ENCODE peak calls at places on chromosomes 3 and 15, in seven cellular contexts. O, W, V, C, S, Y and K are unnamed samples. For H3K36me3, the result is how much of the 10 kb centered on the place peaks cover.

GRCh38 chr15:92714071-92714456 is 58.5 kb upstream of the FAM174B start:
- DNase-seq in Y (peak), S (peak), O (no peak), V (peak), C (no peak), W (peak), K (peak)

GRCh38 chr3:111692593-111693552 is 97.7 kb upstream of the ZBED2 start:
- DNase-seq in W (no peak), V (peak), C (no peak), O (no peak), S (no peak), Y (no peak), K (no peak)

GRCh38 chr15:101521084-101521483 is 31.6 kb upstream of the PCSK6 start:
- DNase-seq in W (peak), S (no peak), O (no peak), Y (no peak), V (no peak), C (peak), K (no peak)

GRCh38 chr3:129117134-129117533 is 4.5 kb downstream of the RAB43 start:
- DNase-seq in S (no peak), Y (no peak), V (no peak), W (no peak), O (no peak), C (no peak), K (no peak)

GRCh38 chr3:185280572-185281365 is 26.9 kb upstream of the EHHADH start:
- DNase-seq in Y (peak), C (no peak), W (peak), O (peak), S (peak), V (peak), K (peak)

GRCh38 chr3:39148116-39149058 is 5.0 kb downstream of the CSRNP1 start:
- DNase-seq in W (no peak), Y (no peak), C (no peak), S (no peak), O (no peak), V (peak), K (peak)

GRCh38 chr15:75430259-75430658 is 21.2 kb downstream of the SIN3A start:
- DNase-seq in Y (no peak), O (no peak), C (no peak), V (no peak), S (no peak), W (no peak), K (no peak)

GRCh38 chr3:53715815-53716483 is 130.3 kb downstream of the CHDH start:
- DNase-seq in S (peak), V (peak), O (no peak), Y (no peak), C (no peak), W (no peak), K (no peak)

GRCh38 chr3:169002689-169003088 is 660.8 kb downstream of the MECOM start:
- DNase-seq in Y (peak), C (no peak), S (peak), W (no peak), V (no peak), O (no peak), K (peak)

GRCh38 chr3:52694528-52695189 is 8.8 kb downstream of the GNL3 start:
- DNase-seq in Y (no peak), C (no peak), V (no peak), W (no peak), S (no peak), O (no peak), K (no peak)

GRCh38 chr3:141644931-141645330 is 93.2 kb upstream of the RNF7 start:
- DNase-seq in W (peak), C (peak), S (peak), O (peak), Y (peak), V (peak), K (peak)

GRCh38 chr3:143363276-143363675 is 243.7 kb downstream of the CHST2 start:
- DNase-seq in S (no peak), W (no peak), C (no peak), V (peak), Y (peak), O (no peak), K (no peak)

GRCh38 chr3:150070271-150070670 is 99.6 kb upstream of the PFN2 start:
- DNase-seq in C (no peak), V (no peak), O (no peak), Y (no peak), S (no peak), W (no peak), K (no peak)

GRCh38 chr15:96123630-96124187 is 206.8 kb upstream of the NR2F2 start:
- DNase-seq in O (no peak), C (no peak), Y (no peak), S (no peak), W (no peak), V (no peak), K (no peak)

GRCh38 chr3:56144792-56145191 is 323.5 kb downstream of the ERC2 start:
- DNase-seq in S (no peak), C (no peak), O (no peak), W (no peak), V (no peak), Y (no peak), K (no peak)

GRCh38 chr3:82790307-82791097 is 1029.1 kb upstream of the GBE1 start:
- DNase-seq in O (no peak), C (no peak), W (no peak), V (no peak), S (no peak), Y (no peak), K (no peak)

GRCh38 chr3:20324664-20325478 is 138.9 kb upstream of the SGO1 start:
- DNase-seq in W (no peak), Y (no peak), V (peak), C (no peak), O (no peak), S (no peak), K (no peak)

GRCh38 chr3:97914390-97914789 is 57.8 kb downstream of the RIOX2 start:
- DNase-seq in Y (peak), S (no peak), O (no peak), C (no peak), W (no peak), V (peak), K (peak)

GRCh38 chr3:5523125-5523524 is 335.6 kb downstream of the EDEM1 start:
- DNase-seq in C (no peak), S (no peak), V (no peak), Y (no peak), O (no peak), W (no peak), K (no peak)

GRCh38 chr3:44845528-44846520 is 15.9 kb upstream of the TMEM42 start:
- DNase-seq in S (no peak), O (no peak), C (no peak), W (peak), Y (peak), V (peak), K (no peak)

GRCh38 chr3:40476478-40477470 is at the start of gene ZNF619:
- DNase-seq in S (peak), W (peak), Y (peak), V (peak), C (peak), O (peak), K (peak)

GRCh38 chr3:40718681-40719080 is 193.9 kb downstream of the ZNF621 start:
- DNase-seq in O (no peak), C (no peak), W (no peak), Y (no peak), V (no peak), S (no peak), K (no peak)

GRCh38 chr3:65894679-65895078 is 144.0 kb downstream of the MAGI1 start:
- DNase-seq in V (peak), Y (peak), S (no peak), O (no peak), C (no peak), W (no peak), K (no peak)

GRCh38 chr15:53160092-53160704 is 370.1 kb upstream of the ONECUT1 start:
- DNase-seq in Y (no peak), V (no peak), O (peak), W (no peak), C (no peak), S (no peak), K (no peak)

GRCh38 chr15:95024388-95024787 is 793.0 kb downstream of the MCTP2 start:
- DNase-seq in W (no peak), Y (peak), S (peak), C (no peak), V (peak), O (no peak), K (peak)

GRCh38 chr3:79236488-79236887 is 531.3 kb downstream of the ROBO1 start:
- DNase-seq in W (no peak), C (no peak), S (no peak), V (peak), Y (no peak), O (no peak), K (no peak)

GRCh38 chr15:34364041-34364440 is 3.0 kb downstream of the LPCAT4 start:
- DNase-seq in V (no peak), Y (no peak), S (no peak), C (no peak), W (no peak), O (no peak), K (no peak)

GRCh38 chr15:90483012-90483307 is 46.8 kb upstream of the CRTC3 start:
- DNase-seq in C (no peak), Y (no peak), S (no peak), O (no peak), V (no peak), W (no peak), K (no peak)
- H3K36me3 ChIP-seq in C (under half), Y (under half), S (under half), O (under half), V (under half), W (under half), K (under half)

DNA sequence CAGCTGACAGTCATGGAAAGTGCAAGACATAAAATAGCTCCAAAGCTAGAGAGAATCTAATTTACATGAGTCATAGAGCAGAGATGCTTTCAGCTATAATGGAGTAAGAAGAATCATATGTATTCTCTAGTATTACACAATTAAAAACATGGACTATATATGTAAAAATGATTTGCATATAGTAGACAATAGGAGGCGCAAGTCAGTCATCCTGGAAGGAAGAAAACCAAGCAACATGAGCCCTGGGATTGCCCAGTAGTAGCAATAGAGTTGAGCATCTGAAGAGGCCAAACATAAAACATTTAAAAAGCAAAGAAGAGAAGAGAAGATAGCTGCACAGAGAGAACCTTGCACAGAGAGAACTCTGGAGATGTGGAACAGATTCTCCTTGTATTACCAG is 455.0 kb downstream of the EPHA3 start:
- DNase-seq in C (no peak), W (no peak), S (no peak), Y (no peak), V (no peak), O (peak), K (no peak)
- H2AFZ ChIP-seq in C (peak), W (no peak), S (peak), Y (no peak), V (no peak), O (no peak), K (no peak)

DNA sequence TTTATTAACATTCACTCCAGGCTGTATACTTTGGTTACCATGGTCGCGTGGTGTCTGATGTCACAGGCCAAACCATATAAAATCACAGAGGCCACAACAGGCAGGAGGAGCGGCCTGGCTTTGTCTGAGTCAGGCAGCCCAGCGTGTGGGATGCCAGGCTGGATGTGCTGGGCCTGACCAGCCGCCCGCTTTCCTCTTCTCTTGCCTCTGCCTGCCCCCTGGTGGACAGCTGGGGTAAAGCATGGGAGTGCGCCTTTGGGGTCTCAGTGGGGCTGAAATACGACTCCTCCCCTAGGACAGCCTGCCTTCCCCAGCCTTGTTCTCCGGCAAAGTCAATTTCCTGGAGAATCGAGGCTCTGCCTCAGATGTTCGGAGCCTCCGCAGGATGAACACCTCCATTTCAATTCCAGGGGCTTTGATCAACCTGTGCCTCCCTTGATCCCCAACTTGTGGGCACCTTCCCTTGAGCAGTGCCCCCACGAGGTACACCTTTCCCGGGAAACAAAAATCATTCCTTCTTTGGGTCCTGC is 78.2 kb downstream of the CCNL1 start:
- DNase-seq in O (peak), Y (peak), C (peak), W (peak), S (peak), V (peak), K (peak)
- H3K9ac ChIP-seq in O (no peak), Y (peak), C (no peak), W (peak), S (no peak), V (peak), K (peak)

DNA sequence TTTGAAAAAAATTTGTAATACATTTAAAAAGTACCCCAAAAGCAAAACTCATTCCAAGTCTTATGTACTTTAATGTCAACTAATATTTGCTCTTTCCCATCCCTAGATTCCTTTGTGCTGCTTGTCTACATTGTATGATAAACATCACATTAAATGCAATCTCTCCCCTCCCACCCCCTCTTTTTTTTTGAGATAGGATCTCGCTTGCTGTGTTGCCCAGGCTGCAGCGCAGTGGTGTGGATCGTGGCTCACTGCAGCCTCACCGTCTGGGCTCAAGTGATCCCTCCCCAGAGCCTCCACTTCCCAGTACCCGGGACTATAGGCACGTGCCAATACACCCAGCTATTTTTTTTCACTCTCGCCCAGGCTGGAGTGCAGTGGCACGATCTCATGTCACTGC is 12.6 kb downstream of the MAP2K1 start:
- DNase-seq in O (no peak), C (no peak), S (no peak), W (peak), V (no peak), Y (no peak), K (no peak)
- H3K36me3 ChIP-seq in O (under half), C (under half), S (under half), W (under half), V (under half), Y (under half), K (under half)

GRCh38 chr15:63856711-63857458 is 23.1 kb upstream of the HERC1 start:
- DNase-seq in O (no peak), V (peak), W (no peak), Y (peak), S (no peak), C (no peak), K (peak)
- H2AFZ ChIP-seq in O (no peak), V (no peak), W (no peak), Y (no peak), S (no peak), C (no peak), K (no peak)

GRCh38 chr3:138329127-138329983 is at the start of gene NME9:
- DNase-seq in V (peak), S (peak), Y (peak), O (peak), W (peak), C (peak), K (peak)
- H3K9ac ChIP-seq in V (peak), S (no peak), Y (peak), O (peak), W (peak), C (peak), K (no peak)